ENCODE peak calls at places on chromosomes 3 and 15, in nine cellular contexts. F, S, A, K, G, C, Z, H and Y are unnamed samples.

GRCh38 chr3:71035314-71035713 is 548.2 kb downstream of the FOXP1 start:
- DNase-seq in K (no peak), G (no peak), A (no peak), S (no peak), H (no peak), C (peak), F (no peak), Z (no peak), Y (no peak)

GRCh38 chr15:80436511-80437307 is 32.5 kb downstream of the ARNT2 start:
- DNase-seq in G (no peak), K (no peak), S (no peak), Z (no peak), H (peak), A (no peak), F (no peak), C (peak), Y (no peak)

GRCh38 chr15:47991376-47991775 is 129.4 kb upstream of the SLC24A5 start:
- DNase-seq in F (no peak), G (no peak), A (no peak), H (peak), S (no peak), K (no peak), C (no peak), Z (no peak), Y (no peak)

GRCh38 chr3:129320825-129321487 is 42.3 kb downstream of the HMCES start:
- DNase-seq in A (no peak), S (no peak), K (no peak), H (no peak), Z (no peak), C (no peak), G (no peak), F (no peak), Y (no peak)

GRCh38 chr15:85604194-85604593 is 190.5 kb downstream of the KLHL25 start:
- DNase-seq in K (no peak), H (no peak), Z (no peak), F (no peak), G (no peak), S (no peak), A (no peak), C (no peak), Y (no peak)

GRCh38 chr3:155946178-155946577 is 75.7 kb downstream of the GMPS start:
- DNase-seq in G (no peak), S (no peak), Z (no peak), H (peak), F (peak), A (no peak), C (peak), K (no peak), Y (no peak)

GRCh38 chr15:64453689-64454037 is 6.7 kb upstream of the ZNF609 start:
- DNase-seq in K (no peak), C (no peak), S (no peak), G (no peak), F (no peak), A (no peak), H (no peak), Z (no peak), Y (no peak)

GRCh38 chr15:62647195-62647865 is 395.2 kb upstream of the TPM1 start:
- DNase-seq in C (peak), F (peak), A (no peak), K (no peak), G (no peak), Z (no peak), S (no peak), H (peak), Y (no peak)